ENCODE peak calls at places on chromosomes 6 and 20, in five cellular contexts. S, R, K, O and A are unnamed samples.

GRCh38 chr6:8278562-8278961 is 156.8 kb downstream of the SLC35B3 start:
- DNase-seq in S (no peak), R (no peak), K (no peak), O (no peak), A (no peak)

GRCh38 chr20:46021361-46022359 is 7.4 kb upstream of the SLC12A5 start:
- DNase-seq in S (no peak), R (peak), K (peak), O (peak), A (peak)

GRCh38 chr6:81562169-81562568 is 190.3 kb downstream of the TENT5A start:
- DNase-seq in S (no peak), R (peak), K (no peak), O (no peak), A (no peak)

GRCh38 chr6:16179970-16180431 is 51.1 kb downstream of the MYLIP start:
- DNase-seq in S (no peak), R (no peak), K (no peak), O (no peak), A (no peak)

GRCh38 chr6:22098623-22099022 is 198.2 kb downstream of the PRL start:
- DNase-seq in S (peak), R (no peak), K (no peak), O (no peak), A (no peak)

GRCh38 chr20:36656733-36657132 is 10.7 kb upstream of the SLA2 start:
- DNase-seq in S (no peak), R (peak), K (no peak), O (no peak), A (no peak)

GRCh38 chr6:27630727-27631613 is 158.1 kb upstream of the ZNF184 start:
- DNase-seq in S (peak), R (peak), K (peak), O (peak), A (peak)

GRCh38 chr20:62716198-62716940 is 7.7 kb downstream of the NTSR1 start:
- DNase-seq in S (no peak), R (no peak), K (no peak), O (no peak), A (no peak)

GRCh38 chr20:8215516-8215915 is 83.5 kb downstream of the PLCB1 start:
- DNase-seq in S (no peak), R (peak), K (no peak), O (no peak), A (no peak)

GRCh38 chr20:50916257-50916656 is 15.0 kb downstream of the ADNP start:
- DNase-seq in S (peak), R (peak), K (no peak), O (no peak), A (peak)

GRCh38 chr6:52507557-52508260 is 69.2 kb downstream of the TRAM2 start:
- DNase-seq in S (no peak), R (peak), K (no peak), O (no peak), A (no peak)

GRCh38 chr20:60453847-60454246 is 495.6 kb downstream of the CDH26 start:
- DNase-seq in S (no peak), R (no peak), K (no peak), O (no peak), A (no peak)

GRCh38 chr6:33725222-33725621 is 13.7 kb upstream of the UQCC2 start:
- DNase-seq in S (no peak), R (no peak), K (no peak), O (no peak), A (no peak)

DNA sequence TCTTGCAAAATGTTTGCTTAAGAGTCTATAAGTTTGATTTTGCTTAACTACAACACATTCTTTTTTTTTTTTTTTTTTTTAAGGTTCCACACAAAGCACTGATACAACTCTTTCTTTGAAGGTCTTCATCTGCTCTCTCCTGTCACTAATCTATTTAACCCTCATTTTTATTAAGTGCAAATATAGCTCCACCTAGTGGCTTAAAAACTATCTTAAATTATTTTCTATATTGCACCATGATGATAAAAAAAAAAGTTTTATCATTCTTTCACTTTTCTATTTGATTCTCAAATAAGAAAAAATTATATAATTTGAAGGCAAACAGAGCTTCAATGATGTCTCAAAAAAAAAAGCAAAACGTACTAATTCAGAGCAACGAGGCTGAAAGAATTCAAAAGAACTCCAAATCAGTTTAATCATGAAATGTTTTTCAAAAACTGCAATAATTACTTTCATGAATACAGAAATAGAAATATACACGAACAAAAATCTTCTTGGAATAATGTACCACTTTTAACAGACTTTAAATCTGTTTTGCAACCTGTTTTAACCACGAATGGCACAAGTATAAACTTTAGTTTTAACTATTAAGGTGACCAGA is 12.8 kb downstream of the ESF1 start:
- DNase-seq in S (no peak), R (peak), K (no peak), O (no peak), A (peak)
- H3K27ac ChIP-seq in S (no peak), R (no peak), K (no peak), O (no peak), A (no peak)

GRCh38 chr20:39092733-39093410 is 130.7 kb downstream of the DHX35 start:
- DNase-seq in S (no peak), R (no peak), K (no peak), O (no peak), A (no peak)

GRCh38 chr20:39083781-39084180 is 121.6 kb downstream of the DHX35 start:
- DNase-seq in S (no peak), R (no peak), K (no peak), O (no peak), A (no peak)

GRCh38 chr20:39089797-39090196 is 127.7 kb downstream of the DHX35 start:
- DNase-seq in S (no peak), R (no peak), K (no peak), O (no peak), A (no peak)

GRCh38 chr20:39090881-39091280 is 128.7 kb downstream of the DHX35 start:
- DNase-seq in S (no peak), R (no peak), K (no peak), O (no peak), A (no peak)

GRCh38 chr20:39089029-39089428 is 126.9 kb downstream of the DHX35 start:
- DNase-seq in S (no peak), R (no peak), K (no peak), O (no peak), A (no peak)
- TF ChIP-seq CTCF in S (no peak), R (no peak), K (no peak), O (no peak), A (no peak)

GRCh38 chr6:139037490-139037889 is 8.9 kb downstream of the ABRACL start:
- DNase-seq in S (no peak), R (peak), K (no peak), O (no peak), A (no peak)
- H3K27ac ChIP-seq in S (no peak), R (no peak), K (no peak), O (no peak), A (no peak)

DNA sequence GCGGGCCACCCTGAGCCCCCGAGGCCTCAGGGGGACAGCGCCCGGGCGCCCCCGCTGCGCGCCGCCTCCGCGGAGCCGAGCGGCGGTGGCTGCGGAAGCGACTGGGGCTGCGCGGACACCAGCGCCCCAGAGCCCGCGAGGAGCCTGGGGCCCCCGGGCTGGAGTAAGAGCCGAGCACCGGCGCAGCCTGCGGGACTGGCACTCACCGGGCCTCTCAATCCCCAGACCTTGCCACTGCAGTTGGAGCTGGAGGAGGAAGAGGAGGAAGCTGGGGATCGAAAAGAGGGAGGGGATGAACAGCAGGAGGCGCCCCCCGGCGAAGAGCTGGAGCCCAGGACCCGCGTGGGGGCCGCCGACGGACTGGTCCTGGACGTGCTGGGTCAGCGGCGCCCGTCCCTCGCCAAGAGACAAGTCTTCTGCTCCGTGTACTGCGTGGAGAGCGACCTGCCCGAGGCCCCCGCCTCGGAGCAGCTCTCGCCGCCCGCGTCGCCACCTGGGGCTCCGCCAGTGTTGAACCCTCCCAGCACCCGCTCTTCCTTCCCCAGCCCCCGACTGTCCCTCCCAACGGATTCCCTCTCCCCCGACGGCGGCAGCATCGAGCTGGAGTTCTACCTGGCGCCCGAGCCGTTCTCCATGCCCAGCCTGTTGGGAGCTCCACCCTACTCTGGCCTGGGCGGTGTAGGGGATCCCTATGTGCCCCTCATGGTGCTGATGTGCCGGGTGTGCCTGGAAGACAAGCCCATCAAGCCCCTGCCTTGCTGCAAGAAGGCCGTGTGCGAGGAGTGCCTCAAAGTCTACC is 579 bp downstream of the RNF217 start:
- DNase-seq in S (no peak), R (peak), K (peak), O (peak), A (no peak)
- TF ChIP-seq CTCF in S (peak), R (peak), K (no peak), O (no peak), A (no peak)

GRCh38 chr6:31971993-31972708 is at the start of gene DXO:
- DNase-seq in S (peak), R (peak), K (peak), O (peak), A (peak)

GRCh38 chr6:31971279-31971992 is 502 bp downstream of the DXO start:
- DNase-seq in S (no peak), R (no peak), K (peak), O (no peak), A (no peak)

GRCh38 chr6:31969712-31970603 is 2.0 kb downstream of the DXO start:
- DNase-seq in S (no peak), R (peak), K (no peak), O (no peak), A (no peak)

GRCh38 chr6:31968791-31969711 is 2.9 kb downstream of the DXO start:
- DNase-seq in S (no peak), R (no peak), K (no peak), O (no peak), A (no peak)

DNA sequence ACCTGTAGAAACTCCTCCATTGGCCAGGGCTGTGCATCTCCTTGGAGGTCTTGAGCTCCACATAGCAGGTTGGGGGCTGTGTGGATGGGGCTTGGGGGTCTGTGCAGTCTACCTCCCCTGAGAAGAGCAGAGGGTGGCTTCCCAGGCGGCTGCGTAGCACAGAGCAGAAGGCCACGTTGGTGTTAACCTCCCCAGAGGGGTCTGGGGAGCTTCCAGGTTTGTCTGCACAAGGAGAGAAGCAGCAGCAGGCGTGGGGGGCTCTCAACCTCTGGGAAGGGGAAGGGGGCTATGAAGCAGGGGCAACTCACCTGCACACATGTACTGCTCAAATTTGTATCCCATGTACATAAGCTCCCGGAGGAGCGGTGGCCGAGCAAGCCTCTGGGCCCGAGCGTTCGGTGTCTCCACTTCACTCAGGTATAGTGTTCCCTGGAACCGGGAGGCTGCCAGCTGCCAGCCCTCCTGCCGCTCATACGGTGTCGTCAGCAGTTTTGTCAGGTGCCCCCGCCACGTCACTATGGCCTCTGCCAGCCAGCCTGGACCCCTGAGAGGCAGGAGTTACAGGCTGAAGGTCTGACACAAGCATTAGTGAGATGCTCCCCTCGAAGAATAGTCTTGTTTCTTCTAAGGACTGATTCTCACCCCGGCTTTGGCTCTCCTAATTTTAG is 1.2 kb downstream of the DXO start:
- DNase-seq in S (no peak), R (no peak), K (no peak), O (peak), A (no peak)
- H3K27ac ChIP-seq in S (no peak), R (peak), K (peak), O (peak), A (peak)

DNA sequence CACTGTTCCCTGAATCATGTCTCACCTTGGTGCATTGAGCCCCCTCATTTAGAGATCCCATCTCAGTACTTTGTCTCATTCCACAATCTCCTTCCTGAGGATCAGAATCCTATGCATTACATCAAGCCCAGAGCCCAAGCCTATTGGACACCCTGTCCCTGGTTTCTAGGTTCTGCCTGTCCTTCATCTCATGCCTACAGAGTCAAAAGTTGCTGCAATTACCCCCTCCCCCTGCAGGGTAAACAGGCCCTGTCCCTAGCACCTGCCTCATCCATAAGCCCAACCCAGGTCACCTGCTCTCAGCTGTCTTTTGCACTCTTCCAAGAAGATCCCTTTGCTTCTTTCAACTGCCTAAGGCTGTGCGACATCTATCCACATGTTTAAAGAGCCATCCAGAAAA is 93.9 kb downstream of the SPTLC3 start:
- DNase-seq in S (no peak), R (no peak), K (no peak), O (no peak), A (no peak)
- TF ChIP-seq CTCF in S (no peak), R (no peak), K (no peak), O (no peak), A (no peak)